ENCODE peak calls at places on chromosomes 6 and 20, in four cellular contexts. N, L, H and B are unnamed samples.
A peak's percentile ranks its signal among the peaks of the same experiment; 100 is the strongest.

GRCh38 chr6:143697401-143697800 is 19.6 kb downstream of the PHACTR2 start:
- DNase-seq in L (no peak), H (no peak), N (no peak), B (no peak)

GRCh38 chr20:48919336-48919881 is 2.1 kb upstream of the ARFGEF2 start:
- DNase-seq in L (no peak), N (no peak), H (no peak), B (no peak)

GRCh38 chr20:61464634-61465033 is 212.6 kb downstream of the CDH4 start:
- DNase-seq in H (no peak), N (no peak), L (no peak), B (no peak)

GRCh38 chr6:38503032-38503784 is 136.5 kb downstream of the BTBD9 start:
- DNase-seq in H (no peak), N (no peak), L (no peak), B (no peak)

GRCh38 chr20:38834868-38835267 is 29.4 kb downstream of the PPP1R16B start:
- DNase-seq in H (no peak), N (no peak), L (no peak), B (no peak)

GRCh38 chr6:143528164-143528811 is 16.8 kb upstream of the FUCA2 start:
- DNase-seq in H (no peak), L (no peak), N (no peak), B (no peak)

GRCh38 chr6:30007132-30007764 is 53.8 kb upstream of the POLR1H start:
- DNase-seq in L (no peak), H (no peak), N (no peak), B (no peak)

GRCh38 chr6:36335465-36336209 is 1.1 kb downstream of the BNIP5 start:
- DNase-seq in N (no peak), H (no peak), L (no peak), B (no peak)

GRCh38 chr6:22448311-22448711 is 121.1 kb upstream of the HDGFL1 start:
- DNase-seq in N (no peak), L (no peak), H (no peak), B (peak; percentile 17)

GRCh38 chr6:83231146-83231545 is 38.0 kb downstream of the RWDD2A start:
- DNase-seq in L (no peak), N (no peak), H (no peak), B (no peak)

GRCh38 chr20:9515761-9516657 is 1.6 kb downstream of the LAMP5 start:
- DNase-seq in N (peak; percentile 10), L (no peak), H (no peak), B (no peak)

GRCh38 chr20:63942250-63943006 is 13.8 kb downstream of the UCKL1 start:
- DNase-seq in N (no peak), H (no peak), L (peak; percentile 77), B (no peak)

GRCh38 chr6:34189806-34190503 is 44.1 kb upstream of the GRM4 start:
- DNase-seq in H (peak; percentile 41), L (no peak), N (no peak), B (no peak)

GRCh38 chr20:47667531-47668312 is 117.6 kb downstream of the SULF2 start:
- DNase-seq in H (no peak), N (no peak), L (no peak), B (no peak)

GRCh38 chr6:168086616-168087015 is 7.6 kb upstream of the FRMD1 start:
- DNase-seq in H (no peak), N (no peak), L (no peak), B (no peak)

GRCh38 chr6:169720207-169720855 is 4.0 kb downstream of the PHF10 start:
- DNase-seq in L (no peak), N (no peak), H (no peak), B (no peak)

GRCh38 chr6:110566346-110567125 is 90.1 kb upstream of the SLC22A16 start:
- DNase-seq in H (peak; percentile 93), N (no peak), L (no peak), B (no peak)

GRCh38 chr20:57482796-57483195 is 42.1 kb downstream of the CTCFL start:
- DNase-seq in H (no peak), L (no peak), N (no peak), B (no peak)

GRCh38 chr6:91376686-91377085 is 789.8 kb upstream of the MAP3K7 start:
- DNase-seq in N (no peak), L (no peak), H (no peak), B (no peak)

GRCh38 chr6:6712979-6713514 is 124.5 kb downstream of the LY86 start:
- DNase-seq in H (no peak), L (no peak), N (no peak), B (no peak)

GRCh38 chr6:65999288-65999791 is 292.3 kb upstream of the EYS start:
- DNase-seq in H (no peak), N (no peak), L (no peak), B (no peak)

GRCh38 chr6:14309516-14309915 is 191.9 kb downstream of the CD83 start:
- DNase-seq in L (no peak), H (no peak), N (no peak), B (no peak)

GRCh38 chr20:18686696-18687095 is 98.8 kb downstream of the DTD1 start:
- DNase-seq in L (no peak), N (no peak), H (no peak), B (no peak)

GRCh38 chr20:24768977-24769675 is 179.9 kb upstream of the CST7 start:
- DNase-seq in H (no peak), L (no peak), N (no peak), B (no peak)

GRCh38 chr20:33404281-33404680 is 3.0 kb upstream of the CDK5RAP1 start:
- DNase-seq in L (no peak), H (no peak), N (no peak), B (no peak)

GRCh38 chr20:33401922-33402369 is 627 bp upstream of the CDK5RAP1 start:
- DNase-seq in L (peak; percentile 50), N (no peak), H (no peak), B (no peak)

GRCh38 chr20:33401042-33401921 is at the start of gene CDK5RAP1:
- DNase-seq in L (peak; percentile 84), N (peak; percentile 88), H (peak; percentile 93), B (peak; percentile 71)

GRCh38 chr20:33394718-33395117 is 6.6 kb downstream of the CDK5RAP1 start:
- DNase-seq in H (peak; percentile 33), L (no peak), N (no peak), B (no peak)

DNA sequence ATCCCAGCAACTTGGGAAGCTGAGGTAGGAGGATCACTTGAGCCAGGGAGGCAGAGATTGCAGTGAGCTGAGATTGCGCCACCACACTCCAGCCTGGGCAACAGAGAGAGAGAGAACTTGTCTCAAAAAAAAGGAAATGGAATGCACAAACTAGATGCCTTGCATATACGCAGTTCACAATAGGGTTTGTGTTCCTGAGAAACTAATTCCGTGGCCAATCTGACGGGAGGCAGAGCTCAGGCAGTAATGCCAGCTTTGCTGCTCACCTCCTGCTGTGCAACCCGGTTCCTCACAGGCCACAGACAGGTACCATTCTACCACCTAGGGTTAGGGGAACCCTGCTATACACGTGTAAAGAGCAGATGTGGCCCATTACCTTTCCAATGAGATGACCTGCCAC is 1.4 kb downstream of the CDK5RAP1 start:
- DNase-seq in N (no peak), L (no peak), H (peak; percentile 68), B (no peak)
- H3K4me3 ChIP-seq in N (peak overlapping the region; percentile 90), L (peak overlapping the region; percentile 88), H (peak overlapping the region; percentile 96), B (peak overlapping the region; percentile 99)

GRCh38 chr6:128511518-128511917 is 8.9 kb downstream of the PTPRK start:
- DNase-seq in H (no peak), N (no peak), L (no peak), B (no peak)

GRCh38 chr6:128515550-128516513 is 4.6 kb downstream of the PTPRK start:
- DNase-seq in H (no peak), N (no peak), L (no peak), B (no peak)

GRCh38 chr6:128512296-128512695 is 8.1 kb downstream of the PTPRK start:
- DNase-seq in H (no peak), N (no peak), L (no peak), B (no peak)

GRCh38 chr6:128516514-128516898 is 3.9 kb downstream of the PTPRK start:
- DNase-seq in H (peak; percentile 78), N (no peak), L (no peak), B (no peak)

DNA sequence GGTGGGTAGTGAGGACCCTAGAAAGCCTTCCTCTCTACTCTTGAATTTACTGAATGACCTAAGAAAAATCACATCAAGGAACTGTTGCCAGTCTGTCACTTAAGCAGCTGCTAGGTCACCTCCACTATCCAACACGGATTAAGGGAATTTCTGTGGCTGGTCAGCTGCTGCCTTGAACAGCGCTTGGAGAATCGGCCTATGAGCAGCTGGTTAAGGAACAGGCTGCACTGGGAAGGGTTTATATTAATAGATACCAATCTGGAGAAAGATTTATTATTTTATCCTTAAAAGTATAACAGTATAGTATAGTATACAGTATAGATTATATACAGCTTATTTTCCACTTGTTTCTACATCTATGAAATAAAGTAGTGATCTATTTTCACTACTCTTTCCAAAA is 6.5 kb downstream of the PTPRK start:
- DNase-seq in N (no peak), L (no peak), H (no peak), B (no peak)
- H3K27ac ChIP-seq in N (no peak overlapping the region), L (no peak overlapping the region), H (no peak overlapping the region), B (peak overlapping the region; percentile 69)

GRCh38 chr6:28673417-28673799 is 147.7 kb downstream of the GPX5 start:
- DNase-seq in N (no peak), H (no peak), L (no peak), B (no peak)

GRCh38 chr6:28675600-28675999 is 149.9 kb downstream of the GPX5 start:
- DNase-seq in L (no peak), N (no peak), H (peak; percentile 69), B (no peak)

DNA sequence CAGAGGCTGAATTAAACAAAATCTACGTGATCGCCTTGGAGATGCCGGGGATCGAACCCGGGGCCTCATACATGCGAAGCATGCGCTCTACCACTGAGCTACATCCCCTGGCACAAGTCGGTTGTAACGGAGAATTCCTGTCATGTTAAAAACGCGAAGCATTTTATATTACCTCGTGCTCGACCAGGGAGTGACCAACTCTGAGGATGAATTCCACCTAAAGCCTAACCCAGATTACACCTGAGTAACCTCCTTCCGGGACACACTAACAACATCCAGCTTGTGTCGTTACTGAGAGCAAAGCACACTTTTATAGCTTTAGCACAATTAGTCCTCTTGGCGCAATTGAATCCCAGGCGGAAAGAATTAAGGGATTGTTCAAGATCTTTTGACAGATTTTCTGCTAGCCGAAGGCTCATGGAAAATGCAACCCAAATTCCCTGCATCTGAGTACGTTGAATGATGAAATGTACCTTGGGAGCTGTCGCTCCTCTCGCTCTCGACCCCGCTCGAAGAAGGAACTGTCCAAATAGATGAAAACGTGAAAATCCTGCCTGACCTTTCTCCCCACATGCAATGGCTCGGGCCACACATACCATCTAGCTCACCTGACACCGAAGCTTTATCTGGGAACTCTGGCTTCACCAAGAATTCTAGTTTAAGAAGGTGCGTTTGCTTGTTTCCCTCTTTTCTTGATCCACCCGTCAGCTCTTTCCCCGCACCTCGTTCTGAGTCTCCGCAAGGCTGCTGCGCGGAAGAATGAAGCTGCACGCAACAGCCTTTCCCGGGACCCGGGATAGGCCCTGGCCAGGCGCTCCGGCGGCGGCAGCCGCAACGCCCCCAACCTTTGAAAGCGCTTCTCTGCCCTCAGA is 148.4 kb downstream of the GPX5 start:
- DNase-seq in N (peak; percentile 66), H (peak; percentile 75), L (no peak), B (no peak)
- TF ChIP-seq TCF7L2 in N (no peak), H (no peak), L (no peak), B (peak; percentile 61)

GRCh38 chr20:31716818-31717477 is 5.7 kb downstream of the BCL2L1 start:
- DNase-seq in H (no peak), L (no peak), N (no peak), B (no peak)

GRCh38 chr20:31716351-31716750 is 6.3 kb downstream of the BCL2L1 start:
- DNase-seq in H (no peak), N (no peak), L (no peak), B (no peak)

GRCh38 chr20:31715766-31716165 is 6.9 kb downstream of the BCL2L1 start:
- DNase-seq in H (no peak), N (no peak), L (no peak), B (no peak)

GRCh38 chr20:31718952-31719643 is 3.6 kb downstream of the BCL2L1 start:
- DNase-seq in N (no peak), L (no peak), H (no peak), B (no peak)

GRCh38 chr20:31717478-31717946 is 5.2 kb downstream of the BCL2L1 start:
- DNase-seq in H (no peak), N (no peak), L (no peak), B (no peak)
- H3K4me3 ChIP-seq in H (peak overlapping the region; percentile 49), N (no peak overlapping the region), L (peak overlapping the region; percentile 88), B (peak overlapping the region; percentile 0)